ENCODE peak calls at places on chromosomes 6 and 20, in ten cellular contexts. U is BJ; I is lower lobe of right lung; J is CD8-positive, alpha-beta T cell; M is thoracic aorta; H is adrenal gland; Z is Peyer's patch; D is pancreas; R is IMR-90; Q is GM23338. T is an unnamed sample. For H3K36me3, the result is how much of the 10 kb centered on the place peaks cover.

GRCh38 chr6:53335224-53335994 is 13.3 kb downstream of the ELOVL5 start:
- DNase-seq in H (no peak), I (peak), U (no peak), D (no peak), J (peak), Q (peak), R (no peak), Z (peak), M (no peak), T (no peak)

GRCh38 chr6:133062077-133062476 is 179.1 kb upstream of the EYA4 start:
- DNase-seq in M (no peak), J (no peak), U (no peak), R (peak), I (no peak), D (no peak), H (no peak), Z (no peak), Q (no peak), T (no peak)

GRCh38 chr6:133099573-133099972 is 141.6 kb upstream of the EYA4 start:
- DNase-seq in H (no peak), D (no peak), I (no peak), Z (no peak), J (no peak), Q (peak), U (peak), M (no peak), R (peak), T (no peak)

GRCh38 chr20:6783752-6784725 is 16.6 kb downstream of the BMP2 start:
- DNase-seq in H (no peak), U (peak), D (no peak), M (no peak), Z (no peak), I (no peak), J (no peak), Q (no peak), R (no peak), T (no peak)

GRCh38 chr6:155939253-155939652 is 483.6 kb upstream of the NOX3 start:
- DNase-seq in U (no peak), J (no peak), Q (no peak), I (no peak), Z (no peak), M (no peak), H (no peak), D (no peak), R (no peak), T (no peak)

GRCh38 chr20:23920936-23921335 is 41.4 kb upstream of the CST5 start:
- DNase-seq in I (no peak), Q (no peak), Z (no peak), M (no peak), J (no peak), R (no peak), H (no peak), U (no peak), D (no peak), T (no peak)

GRCh38 chr6:108492131-108492766 is 68.5 kb upstream of the FOXO3 start:
- DNase-seq in Q (peak), D (no peak), M (no peak), I (no peak), H (no peak), Z (no peak), J (no peak), R (peak), U (peak), T (no peak)

GRCh38 chr20:46070215-46070910 is 19.4 kb downstream of the NCOA5 start:
- DNase-seq in J (no peak), Z (no peak), D (no peak), H (no peak), Q (no peak), M (no peak), I (no peak), R (peak), U (no peak), T (no peak)

GRCh38 chr6:10190042-10190441 is 224.8 kb downstream of the TFAP2A start:
- DNase-seq in M (no peak), R (no peak), Z (no peak), D (no peak), J (no peak), H (no peak), Q (no peak), I (no peak), U (no peak), T (no peak)

GRCh38 chr6:70668499-70668812 is 773 bp downstream of the SMAP1 start:
- DNase-seq in H (no peak), R (no peak), J (no peak), U (no peak), Q (no peak), M (no peak), Z (no peak), D (no peak), I (no peak), T (no peak)

GRCh38 chr20:1813674-1814635 is 81.3 kb upstream of the SIRPA start:
- DNase-seq in J (no peak), H (no peak), Z (no peak), I (no peak), R (no peak), D (no peak), U (no peak), Q (no peak), M (no peak), T (no peak)

GRCh38 chr6:27894839-27895762 is 17.1 kb downstream of the OR2B2 start:
- DNase-seq in R (peak), U (no peak), M (no peak), Q (peak), J (peak), I (no peak), Z (peak), H (peak), D (no peak), T (peak)

GRCh38 chr6:168091381-168092264 is 12.6 kb upstream of the FRMD1 start:
- DNase-seq in H (no peak), I (peak), J (no peak), Z (no peak), Q (no peak), U (no peak), M (no peak), R (no peak), D (peak), T (no peak)

GRCh38 chr20:45890077-45890996 is 671 bp downstream of the NEURL2 start:
- DNase-seq in D (peak), M (peak), U (no peak), J (peak), I (peak), Z (peak), R (peak), H (peak), Q (peak), T (peak)

DNA sequence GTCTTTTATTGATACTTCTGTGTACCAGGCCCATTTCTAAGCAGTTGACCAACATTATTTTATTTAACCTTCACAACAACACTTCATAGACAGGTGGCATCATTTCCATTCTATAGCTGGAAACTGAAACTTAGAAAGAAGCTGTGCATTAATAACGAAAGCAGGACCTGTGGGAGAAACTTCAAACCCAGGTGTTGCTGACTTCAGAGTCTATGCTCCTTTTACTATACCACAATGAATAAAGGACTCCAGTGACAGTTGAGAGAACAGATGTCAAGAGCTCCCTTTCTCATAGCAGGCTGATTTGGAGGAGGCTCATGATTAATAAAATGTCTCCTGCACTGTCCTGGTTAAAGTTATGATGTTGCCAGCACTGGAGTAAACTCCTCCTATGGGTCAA is 56.6 kb upstream of the POU3F2 start:
- DNase-seq in R (no peak), Q (no peak), H (no peak), M (no peak), U (no peak), J (no peak), D (no peak), Z (no peak), I (no peak), T (no peak)
- TF ChIP-seq CTCF in R (no peak), Q (no peak), H (no peak), M (no peak), U (no peak), J (no peak), D (no peak), Z (no peak), I (no peak), T (no peak)

GRCh38 chr20:54268941-54269340 is 61.1 kb downstream of the PFDN4 start:
- DNase-seq in D (no peak), I (no peak), J (no peak), M (no peak), Q (peak), Z (no peak), R (no peak), U (no peak), H (no peak), T (no peak)
- H3K36me3 ChIP-seq in D (under half), I (under half), J (under half), M (under half), Q (under half), Z (under half), R (under half), U (under half), H (under half), T (under half)

DNA sequence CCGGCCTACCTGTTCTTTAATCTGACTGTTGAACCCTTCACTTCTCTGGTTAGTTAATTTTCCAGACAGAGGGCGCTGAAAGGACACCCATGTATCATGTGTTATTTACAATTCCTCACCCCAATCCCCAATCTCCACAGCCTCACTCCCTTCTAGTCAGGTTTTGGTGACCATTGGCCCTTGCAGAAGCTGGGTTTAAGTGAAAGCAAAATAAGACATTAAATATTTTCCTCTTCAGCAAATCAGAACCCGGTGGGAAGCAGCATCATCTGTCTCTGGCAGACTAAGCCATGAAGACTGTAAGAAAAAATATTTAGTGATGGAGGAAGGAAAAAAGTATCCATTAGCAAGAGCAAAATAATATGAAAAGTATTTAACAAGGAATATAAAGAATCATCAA is 9.4 kb upstream of the HLA-DQA1 start:
- DNase-seq in H (peak), M (no peak), I (peak), U (no peak), Q (no peak), J (no peak), D (no peak), R (peak), Z (peak), T (no peak)
- H3K4me3 ChIP-seq in H (no peak), M (no peak), I (no peak), U (no peak), Q (no peak), J (no peak), D (no peak), R (no peak), Z (no peak), T (no peak)

GRCh38 chr6:151056230-151056907 is 183.4 kb upstream of the AKAP12 start:
- DNase-seq in R (no peak), Q (no peak), D (no peak), Z (no peak), I (no peak), U (no peak), H (no peak), M (no peak), J (no peak), T (no peak)

GRCh38 chr6:151051164-151051563 is 185.7 kb downstream of the MTHFD1L start:
- DNase-seq in H (no peak), Q (no peak), U (no peak), D (no peak), M (no peak), R (no peak), J (no peak), I (no peak), Z (no peak), T (no peak)

GRCh38 chr6:151054304-151054703 is 185.5 kb upstream of the AKAP12 start:
- DNase-seq in I (no peak), R (peak), Z (no peak), D (no peak), Q (no peak), J (no peak), M (no peak), U (no peak), H (peak), T (no peak)

DNA sequence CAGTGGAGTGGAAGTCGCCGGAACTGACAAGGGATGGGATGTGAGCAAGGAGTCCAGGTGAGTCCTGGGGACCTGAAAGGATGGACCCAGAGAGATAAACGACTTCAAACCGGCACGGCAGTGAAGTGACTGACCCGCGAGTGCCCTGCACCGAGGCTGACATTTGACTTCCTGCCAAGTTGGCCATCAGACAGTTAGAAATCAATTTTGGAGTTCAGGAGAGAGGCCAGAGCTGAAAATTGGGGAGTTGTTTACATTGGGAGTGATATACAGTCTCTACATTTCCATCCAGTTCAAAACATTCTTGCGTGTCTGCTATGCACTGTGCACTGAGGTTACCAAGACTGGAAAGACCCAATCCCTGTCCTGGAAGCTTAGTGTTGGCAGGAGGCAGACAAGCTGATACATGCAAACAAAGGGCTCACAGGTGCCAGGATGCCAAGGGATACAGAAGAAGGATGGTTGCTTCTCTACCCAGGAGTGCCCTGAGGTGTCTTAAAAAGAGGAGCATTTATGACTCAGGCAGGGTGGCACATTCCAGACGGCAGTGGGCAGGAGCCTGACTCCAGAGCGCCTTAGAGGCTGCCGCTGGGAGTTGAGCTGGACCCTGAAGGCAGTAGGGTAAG is 186.6 kb downstream of the MTHFD1L start:
- DNase-seq in R (no peak), U (no peak), M (no peak), H (no peak), Q (no peak), Z (no peak), J (no peak), I (no peak), D (no peak), T (no peak)
- TF ChIP-seq CTCF in R (no peak), U (no peak), M (no peak), H (no peak), Q (no peak), Z (no peak), J (no peak), I (no peak), D (no peak), T (no peak)